ENCODE peak calls at places on chromosome 15, in nine cellular contexts. C, F, T, N, V, R, W, X and D are unnamed samples.

GRCh38 chr15:74046275-74046674 is 36.1 kb downstream of the GOLGA6A start:
- DNase-seq in C (no peak), F (no peak), T (no peak), N (no peak), V (no peak), R (no peak), W (no peak), X (no peak), D (no peak)

GRCh38 chr15:34336947-34337556 is 529 bp downstream of the SLC12A6 start:
- DNase-seq in C (no peak), F (no peak), T (no peak), N (no peak), V (no peak), R (no peak), W (peak; percentile 29), X (no peak), D (no peak)

GRCh38 chr15:76221085-76221767 is 90.0 kb downstream of the ETFA start:
- DNase-seq in C (no peak), F (no peak), T (no peak), N (no peak), V (no peak), R (no peak), W (no peak), X (no peak), D (no peak)

GRCh38 chr15:59321000-59321689 is 51.5 kb downstream of the MYO1E start:
- DNase-seq in C (no peak), F (no peak), T (no peak), N (no peak), V (no peak), R (no peak), W (no peak), X (no peak), D (no peak)

GRCh38 chr15:47711654-47712053 is 5.7 kb upstream of the SEMA6D start:
- DNase-seq in C (no peak), F (no peak), T (no peak), N (no peak), V (peak; percentile 32), R (peak; percentile 51), W (no peak), X (peak; percentile 45), D (no peak)

GRCh38 chr15:88166330-88166993 is 90.1 kb downstream of the NTRK3 start:
- DNase-seq in C (no peak), F (peak; percentile 84), T (peak; percentile 17), N (no peak), V (no peak), R (peak; percentile 0), W (no peak), X (peak; percentile 7), D (no peak)

GRCh38 chr15:30649952-30650929 is 24.3 kb downstream of the ARHGAP11B start:
- DNase-seq in C (no peak), F (no peak), T (no peak), N (no peak), V (peak; percentile 66), R (peak; percentile 15), W (no peak), X (no peak), D (no peak)

GRCh38 chr15:36626984-36627383 is 47.6 kb downstream of the CDIN1 start:
- DNase-seq in C (no peak), F (no peak), T (no peak), N (no peak), V (no peak), R (no peak), W (no peak), X (no peak), D (no peak)

GRCh38 chr15:87403973-87404372 is 852.6 kb downstream of the NTRK3 start:
- DNase-seq in C (no peak), F (no peak), T (no peak), N (no peak), V (no peak), R (no peak), W (no peak), X (no peak), D (no peak)

GRCh38 chr15:76339302-76340197 is 3.0 kb downstream of the ISL2 start:
- DNase-seq in C (no peak), F (peak; percentile 28), T (peak; percentile 24), N (peak; percentile 82), V (peak; percentile 58), R (no peak), W (no peak), X (no peak), D (no peak)

GRCh38 chr15:46275701-46276100 is 640.9 kb downstream of the SQOR start:
- DNase-seq in C (no peak), F (peak; percentile 5), T (no peak), N (no peak), V (no peak), R (no peak), W (no peak), X (no peak), D (no peak)

GRCh38 chr15:77455696-77456293 is 35.1 kb downstream of the HMG20A start:
- DNase-seq in C (no peak), F (no peak), T (peak; percentile 82), N (no peak), V (peak; percentile 97), R (peak; percentile 46), W (no peak), X (no peak), D (no peak)

GRCh38 chr15:101203607-101204006 is 48.2 kb downstream of the CHSY1 start:
- DNase-seq in C (no peak), F (no peak), T (no peak), N (no peak), V (no peak), R (no peak), W (no peak), X (no peak), D (no peak)

GRCh38 chr15:66803182-66803729 is 101.2 kb downstream of the SMAD6 start:
- DNase-seq in C (peak; percentile 86), F (peak; percentile 85), T (peak; percentile 97), N (peak; percentile 96), V (peak; percentile 98), R (peak; percentile 97), W (no peak), X (peak; percentile 97), D (no peak)

GRCh38 chr15:38547255-38547997 is 17.2 kb downstream of the RASGRP1 start:
- DNase-seq in C (no peak), F (no peak), T (peak; percentile 63), N (no peak), V (peak; percentile 51), R (no peak), W (no peak), X (no peak), D (no peak)

GRCh38 chr15:93088200-93088980 is 621 bp downstream of the RGMA start:
- DNase-seq in C (no peak), F (peak; percentile 48), T (peak; percentile 6), N (no peak), V (peak; percentile 23), R (peak; percentile 30), W (no peak), X (no peak), D (no peak)

GRCh38 chr15:76341366-76342045 is 4.9 kb downstream of the ISL2 start:
- DNase-seq in C (peak; percentile 45), F (peak; percentile 23), T (no peak), N (peak; percentile 81), V (no peak), R (no peak), W (no peak), X (no peak), D (peak; percentile 55)

DNA sequence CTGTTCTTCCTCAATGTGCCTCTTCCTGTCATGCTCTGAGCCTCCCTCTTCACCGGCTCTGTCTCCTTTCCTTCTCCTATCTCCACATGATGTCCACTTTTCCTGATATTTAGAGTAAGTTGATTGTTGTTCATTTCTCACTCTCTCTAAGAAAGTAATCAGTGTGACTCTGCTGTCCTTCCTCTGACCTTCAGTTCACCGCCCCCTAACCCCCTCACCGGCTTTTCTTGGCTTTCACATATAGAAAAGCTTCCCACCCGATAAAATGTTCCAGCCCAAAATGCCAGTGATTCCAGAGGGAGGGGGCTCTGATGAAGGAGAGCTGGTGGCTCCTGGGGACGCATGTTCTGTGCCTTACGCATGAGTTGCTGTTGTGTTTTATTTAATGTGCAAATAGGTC is 120.5 kb upstream of the ABHD17C start:
- DNase-seq in C (no peak), F (no peak), T (no peak), N (no peak), V (no peak), R (no peak), W (no peak), X (no peak), D (no peak)
- TF ChIP-seq CTCF in C (no peak), F (no peak), T (no peak), N (no peak), V (no peak), R (no peak), W (no peak), X (no peak), D (no peak)

DNA sequence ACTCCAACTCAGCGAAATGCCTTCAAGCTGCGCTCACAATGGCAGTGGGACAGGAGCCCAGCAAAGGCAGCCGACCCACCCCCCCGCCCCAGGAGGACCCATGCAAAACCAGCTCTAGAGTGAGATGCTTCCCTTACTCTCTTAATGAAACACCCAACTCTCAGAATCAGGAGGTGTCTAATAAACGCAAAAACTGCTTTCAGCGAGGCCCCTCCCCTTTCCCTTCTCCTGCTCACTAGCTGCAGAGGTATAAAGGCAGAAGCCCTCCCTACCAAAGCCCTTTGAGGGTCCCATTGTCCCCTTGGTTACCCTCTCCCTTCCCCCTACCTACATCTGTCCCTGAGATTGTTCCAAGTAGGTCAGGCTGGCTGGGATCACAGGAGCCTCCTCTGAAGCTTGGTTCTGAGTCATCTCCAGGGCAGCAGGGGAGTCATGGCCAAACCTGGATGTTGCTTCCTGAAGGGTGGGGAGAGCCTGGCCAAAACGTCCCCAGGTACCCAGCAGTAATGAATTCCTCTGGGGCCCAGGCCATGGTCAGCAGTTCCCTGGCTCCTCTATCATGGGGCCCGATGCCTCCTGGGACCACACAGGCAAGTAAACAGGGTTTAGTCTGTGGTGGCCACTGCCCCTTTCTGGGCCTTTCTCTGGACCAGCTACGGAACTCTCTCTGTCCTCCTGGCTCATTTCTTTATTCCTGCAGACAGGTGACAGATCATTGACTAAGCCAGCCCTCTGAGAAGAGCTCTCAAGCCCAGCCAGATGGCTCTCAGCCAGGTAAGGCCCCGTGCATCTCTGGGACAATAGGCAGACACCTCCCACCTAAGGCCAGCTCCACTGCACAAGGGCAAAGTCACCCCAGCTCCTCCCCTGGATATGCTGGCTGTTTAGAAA is 8.6 kb downstream of the KLHL25 start:
- DNase-seq in C (peak; percentile 83), F (no peak), T (peak; percentile 58), N (no peak), V (no peak), R (peak; percentile 67), W (no peak), X (peak; percentile 85), D (no peak)
- TF ChIP-seq CTCF in C (no peak), F (no peak), T (no peak), N (no peak), V (no peak), R (no peak), W (no peak), X (no peak), D (no peak)

DNA sequence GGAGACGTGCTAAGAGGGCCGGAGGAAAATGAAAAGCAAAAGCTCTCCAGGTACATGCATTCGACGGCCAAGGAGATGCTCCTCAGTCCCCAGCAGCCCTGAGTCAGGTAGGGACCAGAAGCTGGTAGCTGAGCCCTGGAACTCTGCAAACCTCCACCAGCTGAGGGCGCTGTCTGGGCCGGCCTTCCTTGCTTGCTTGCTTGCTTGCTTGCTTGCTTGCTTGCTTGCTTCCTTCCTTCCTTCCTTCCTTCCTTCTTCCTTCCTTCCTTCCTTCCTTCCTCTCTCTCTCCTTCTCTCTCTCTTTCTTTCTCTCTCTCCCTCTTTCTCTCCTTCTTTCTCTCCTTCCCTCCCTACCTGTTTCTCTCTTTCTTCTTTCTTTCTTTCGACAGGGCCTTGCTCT is 94.6 kb upstream of the RASGRF1 start:
- DNase-seq in C (no peak), F (no peak), T (no peak), N (no peak), V (no peak), R (no peak), W (no peak), X (no peak), D (no peak)
- TF ChIP-seq CTCF in C (no peak), F (peak; percentile 21), T (peak; percentile 13), N (no peak), V (peak; percentile 15), R (no peak), W (no peak), X (peak; percentile 6), D (peak; percentile 8)

GRCh38 chr15:63473999-63474809 is 30.2 kb upstream of the USP3 start:
- DNase-seq in C (peak; percentile 73), F (peak; percentile 28), T (peak; percentile 80), N (no peak), V (peak; percentile 81), R (peak; percentile 43), W (no peak), X (peak; percentile 23), D (no peak)
- TF ChIP-seq CTCF in C (no peak), F (no peak), T (no peak), N (no peak), V (peak; percentile 3), R (no peak), W (no peak), X (no peak), D (no peak)